ENCODE peak calls at places on chromosomes 2 and 18, in eight cellular contexts. One of them, this sample, is unnamed.

GRCh38 chr18:11975721-11976120 is 5.6 kb upstream of the IMPA2 start:
- DNase-seq in HT-29: no peak
- DNase-seq in amygdala: no peak
- DNase-seq in activated naive CD8-positive, alpha-beta T cell treated with anti-CD3 and anti-CD28 coated beads, Interleukin-2, amount 10 ng/mL, durations not matched to agents 7 days and 5 days: no peak
- DNase-seq in activated CD4-positive, alpha-beta T cell treated with anti-CD3 and anti-CD28 coated beads, Interleukin-2, amount 10 ng/mL, durations not matched to agents 7 days and 5 days: no peak
- DNase-seq in tibial artery: no peak
- DNase-seq in non-pigmented ciliary epithelial cell: no peak
- DNase-seq in neuronal stem cell: no peak
- DNase-seq in this sample: no peak

GRCh38 chr2:1603521-1603920 is 140.8 kb downstream of the PXDN start:
- DNase-seq in HT-29: no peak
- DNase-seq in amygdala: no peak
- DNase-seq in activated naive CD8-positive, alpha-beta T cell treated with anti-CD3 and anti-CD28 coated beads, Interleukin-2, amount 10 ng/mL, durations not matched to agents 7 days and 5 days: no peak
- DNase-seq in activated CD4-positive, alpha-beta T cell treated with anti-CD3 and anti-CD28 coated beads, Interleukin-2, amount 10 ng/mL, durations not matched to agents 7 days and 5 days: no peak
- DNase-seq in tibial artery: no peak
- DNase-seq in non-pigmented ciliary epithelial cell: no peak
- DNase-seq in neuronal stem cell: no peak
- DNase-seq in this sample: no peak

GRCh38 chr2:167293172-167293781 is 405.0 kb downstream of the XIRP2 start:
- DNase-seq in HT-29: no peak
- DNase-seq in amygdala: peak
- DNase-seq in activated naive CD8-positive, alpha-beta T cell treated with anti-CD3 and anti-CD28 coated beads, Interleukin-2, amount 10 ng/mL, durations not matched to agents 7 days and 5 days: no peak
- DNase-seq in activated CD4-positive, alpha-beta T cell treated with anti-CD3 and anti-CD28 coated beads, Interleukin-2, amount 10 ng/mL, durations not matched to agents 7 days and 5 days: no peak
- DNase-seq in tibial artery: no peak
- DNase-seq in non-pigmented ciliary epithelial cell: no peak
- DNase-seq in neuronal stem cell: peak
- DNase-seq in this sample: no peak

GRCh38 chr2:60710707-60711106 is 45.4 kb upstream of the PAPOLG start:
- DNase-seq in HT-29: no peak
- DNase-seq in amygdala: no peak
- DNase-seq in activated naive CD8-positive, alpha-beta T cell treated with anti-CD3 and anti-CD28 coated beads, Interleukin-2, amount 10 ng/mL, durations not matched to agents 7 days and 5 days: no peak
- DNase-seq in activated CD4-positive, alpha-beta T cell treated with anti-CD3 and anti-CD28 coated beads, Interleukin-2, amount 10 ng/mL, durations not matched to agents 7 days and 5 days: no peak
- DNase-seq in tibial artery: peak
- DNase-seq in non-pigmented ciliary epithelial cell: no peak
- DNase-seq in neuronal stem cell: no peak
- DNase-seq in this sample: peak

GRCh38 chr2:12321017-12321641 is 395.6 kb upstream of the TRIB2 start:
- DNase-seq in HT-29: no peak
- DNase-seq in amygdala: peak
- DNase-seq in activated naive CD8-positive, alpha-beta T cell treated with anti-CD3 and anti-CD28 coated beads, Interleukin-2, amount 10 ng/mL, durations not matched to agents 7 days and 5 days: no peak
- DNase-seq in activated CD4-positive, alpha-beta T cell treated with anti-CD3 and anti-CD28 coated beads, Interleukin-2, amount 10 ng/mL, durations not matched to agents 7 days and 5 days: no peak
- DNase-seq in tibial artery: peak
- DNase-seq in non-pigmented ciliary epithelial cell: peak
- DNase-seq in neuronal stem cell: no peak
- DNase-seq in this sample: peak

GRCh38 chr2:222756362-222756831 is 84.9 kb downstream of the MOGAT1 start:
- DNase-seq in HT-29: no peak
- DNase-seq in amygdala: no peak
- DNase-seq in activated naive CD8-positive, alpha-beta T cell treated with anti-CD3 and anti-CD28 coated beads, Interleukin-2, amount 10 ng/mL, durations not matched to agents 7 days and 5 days: no peak
- DNase-seq in activated CD4-positive, alpha-beta T cell treated with anti-CD3 and anti-CD28 coated beads, Interleukin-2, amount 10 ng/mL, durations not matched to agents 7 days and 5 days: no peak
- DNase-seq in tibial artery: no peak
- DNase-seq in non-pigmented ciliary epithelial cell: no peak
- DNase-seq in neuronal stem cell: no peak
- DNase-seq in this sample: no peak

GRCh38 chr2:112491946-112492345 is 10.0 kb downstream of the TTL start:
- DNase-seq in HT-29: no peak
- DNase-seq in amygdala: no peak
- DNase-seq in activated naive CD8-positive, alpha-beta T cell treated with anti-CD3 and anti-CD28 coated beads, Interleukin-2, amount 10 ng/mL, durations not matched to agents 7 days and 5 days: no peak
- DNase-seq in activated CD4-positive, alpha-beta T cell treated with anti-CD3 and anti-CD28 coated beads, Interleukin-2, amount 10 ng/mL, durations not matched to agents 7 days and 5 days: no peak
- DNase-seq in tibial artery: no peak
- DNase-seq in non-pigmented ciliary epithelial cell: no peak
- DNase-seq in neuronal stem cell: no peak
- DNase-seq in this sample: no peak

GRCh38 chr2:239902749-239903201 is 122.4 kb downstream of the NDUFA10 start:
- DNase-seq in HT-29: no peak
- DNase-seq in amygdala: no peak
- DNase-seq in activated naive CD8-positive, alpha-beta T cell treated with anti-CD3 and anti-CD28 coated beads, Interleukin-2, amount 10 ng/mL, durations not matched to agents 7 days and 5 days: no peak
- DNase-seq in activated CD4-positive, alpha-beta T cell treated with anti-CD3 and anti-CD28 coated beads, Interleukin-2, amount 10 ng/mL, durations not matched to agents 7 days and 5 days: no peak
- DNase-seq in tibial artery: no peak
- DNase-seq in non-pigmented ciliary epithelial cell: no peak
- DNase-seq in neuronal stem cell: no peak
- DNase-seq in this sample: no peak

GRCh38 chr18:25099838-25100393 is 252.1 kb downstream of the ZNF521 start:
- DNase-seq in HT-29: no peak
- DNase-seq in amygdala: no peak
- DNase-seq in activated naive CD8-positive, alpha-beta T cell treated with anti-CD3 and anti-CD28 coated beads, Interleukin-2, amount 10 ng/mL, durations not matched to agents 7 days and 5 days: no peak
- DNase-seq in activated CD4-positive, alpha-beta T cell treated with anti-CD3 and anti-CD28 coated beads, Interleukin-2, amount 10 ng/mL, durations not matched to agents 7 days and 5 days: no peak
- DNase-seq in tibial artery: no peak
- DNase-seq in non-pigmented ciliary epithelial cell: no peak
- DNase-seq in neuronal stem cell: no peak
- DNase-seq in this sample: peak

GRCh38 chr2:37886745-37887144 is 38.3 kb upstream of the RMDN2 start:
- DNase-seq in HT-29: no peak
- DNase-seq in amygdala: no peak
- DNase-seq in activated naive CD8-positive, alpha-beta T cell treated with anti-CD3 and anti-CD28 coated beads, Interleukin-2, amount 10 ng/mL, durations not matched to agents 7 days and 5 days: no peak
- DNase-seq in activated CD4-positive, alpha-beta T cell treated with anti-CD3 and anti-CD28 coated beads, Interleukin-2, amount 10 ng/mL, durations not matched to agents 7 days and 5 days: no peak
- DNase-seq in tibial artery: no peak
- DNase-seq in non-pigmented ciliary epithelial cell: no peak
- DNase-seq in neuronal stem cell: no peak
- DNase-seq in this sample: peak

GRCh38 chr18:44789704-44790103 is 109.0 kb downstream of the SETBP1 start:
- DNase-seq in HT-29: no peak
- DNase-seq in amygdala: no peak
- DNase-seq in activated naive CD8-positive, alpha-beta T cell treated with anti-CD3 and anti-CD28 coated beads, Interleukin-2, amount 10 ng/mL, durations not matched to agents 7 days and 5 days: no peak
- DNase-seq in activated CD4-positive, alpha-beta T cell treated with anti-CD3 and anti-CD28 coated beads, Interleukin-2, amount 10 ng/mL, durations not matched to agents 7 days and 5 days: no peak
- DNase-seq in tibial artery: no peak
- DNase-seq in non-pigmented ciliary epithelial cell: no peak
- DNase-seq in neuronal stem cell: no peak
- DNase-seq in this sample: peak

GRCh38 chr18:28854964-28855363 is 678.0 kb upstream of the CDH2 start:
- DNase-seq in HT-29: no peak
- DNase-seq in amygdala: no peak
- DNase-seq in activated naive CD8-positive, alpha-beta T cell treated with anti-CD3 and anti-CD28 coated beads, Interleukin-2, amount 10 ng/mL, durations not matched to agents 7 days and 5 days: no peak
- DNase-seq in activated CD4-positive, alpha-beta T cell treated with anti-CD3 and anti-CD28 coated beads, Interleukin-2, amount 10 ng/mL, durations not matched to agents 7 days and 5 days: no peak
- DNase-seq in tibial artery: no peak
- DNase-seq in non-pigmented ciliary epithelial cell: no peak
- DNase-seq in neuronal stem cell: no peak
- DNase-seq in this sample: no peak

GRCh38 chr18:52150050-52150449 is 189.9 kb upstream of the DCC start:
- DNase-seq in HT-29: no peak
- DNase-seq in amygdala: no peak
- DNase-seq in activated naive CD8-positive, alpha-beta T cell treated with anti-CD3 and anti-CD28 coated beads, Interleukin-2, amount 10 ng/mL, durations not matched to agents 7 days and 5 days: no peak
- DNase-seq in activated CD4-positive, alpha-beta T cell treated with anti-CD3 and anti-CD28 coated beads, Interleukin-2, amount 10 ng/mL, durations not matched to agents 7 days and 5 days: no peak
- DNase-seq in tibial artery: no peak
- DNase-seq in non-pigmented ciliary epithelial cell: no peak
- DNase-seq in neuronal stem cell: no peak
- DNase-seq in this sample: no peak

GRCh38 chr2:174581543-174581942 is 16.1 kb downstream of the WIPF1 start:
- DNase-seq in HT-29: no peak
- DNase-seq in amygdala: no peak
- DNase-seq in activated naive CD8-positive, alpha-beta T cell treated with anti-CD3 and anti-CD28 coated beads, Interleukin-2, amount 10 ng/mL, durations not matched to agents 7 days and 5 days: no peak
- DNase-seq in activated CD4-positive, alpha-beta T cell treated with anti-CD3 and anti-CD28 coated beads, Interleukin-2, amount 10 ng/mL, durations not matched to agents 7 days and 5 days: no peak
- DNase-seq in tibial artery: no peak
- DNase-seq in non-pigmented ciliary epithelial cell: no peak
- DNase-seq in neuronal stem cell: no peak
- DNase-seq in this sample: no peak

GRCh38 chr2:195836002-195836401 is 179.0 kb downstream of the SLC39A10 start:
- DNase-seq in HT-29: no peak
- DNase-seq in amygdala: no peak
- DNase-seq in activated naive CD8-positive, alpha-beta T cell treated with anti-CD3 and anti-CD28 coated beads, Interleukin-2, amount 10 ng/mL, durations not matched to agents 7 days and 5 days: no peak
- DNase-seq in activated CD4-positive, alpha-beta T cell treated with anti-CD3 and anti-CD28 coated beads, Interleukin-2, amount 10 ng/mL, durations not matched to agents 7 days and 5 days: no peak
- DNase-seq in tibial artery: no peak
- DNase-seq in non-pigmented ciliary epithelial cell: no peak
- DNase-seq in neuronal stem cell: no peak
- DNase-seq in this sample: no peak

GRCh38 chr2:65612654-65613053 is 180.3 kb upstream of the SPRED2 start:
- DNase-seq in HT-29: no peak
- DNase-seq in amygdala: no peak
- DNase-seq in activated naive CD8-positive, alpha-beta T cell treated with anti-CD3 and anti-CD28 coated beads, Interleukin-2, amount 10 ng/mL, durations not matched to agents 7 days and 5 days: no peak
- DNase-seq in activated CD4-positive, alpha-beta T cell treated with anti-CD3 and anti-CD28 coated beads, Interleukin-2, amount 10 ng/mL, durations not matched to agents 7 days and 5 days: no peak
- DNase-seq in tibial artery: no peak
- DNase-seq in non-pigmented ciliary epithelial cell: no peak
- DNase-seq in neuronal stem cell: no peak
- DNase-seq in this sample: no peak

GRCh38 chr2:64692401-64692800 is 38.7 kb upstream of the SERTAD2 start:
- DNase-seq in HT-29: no peak
- DNase-seq in amygdala: no peak
- DNase-seq in activated naive CD8-positive, alpha-beta T cell treated with anti-CD3 and anti-CD28 coated beads, Interleukin-2, amount 10 ng/mL, durations not matched to agents 7 days and 5 days: no peak
- DNase-seq in activated CD4-positive, alpha-beta T cell treated with anti-CD3 and anti-CD28 coated beads, Interleukin-2, amount 10 ng/mL, durations not matched to agents 7 days and 5 days: no peak
- DNase-seq in tibial artery: no peak
- DNase-seq in non-pigmented ciliary epithelial cell: peak
- DNase-seq in neuronal stem cell: no peak
- DNase-seq in this sample: no peak

GRCh38 chr18:63579643-63580042 is 7.5 kb upstream of the SERPINB13 start:
- DNase-seq in HT-29: no peak
- DNase-seq in amygdala: no peak
- DNase-seq in activated naive CD8-positive, alpha-beta T cell treated with anti-CD3 and anti-CD28 coated beads, Interleukin-2, amount 10 ng/mL, durations not matched to agents 7 days and 5 days: no peak
- DNase-seq in activated CD4-positive, alpha-beta T cell treated with anti-CD3 and anti-CD28 coated beads, Interleukin-2, amount 10 ng/mL, durations not matched to agents 7 days and 5 days: no peak
- DNase-seq in tibial artery: no peak
- DNase-seq in non-pigmented ciliary epithelial cell: no peak
- DNase-seq in neuronal stem cell: no peak
- DNase-seq in this sample: no peak